ENCODE peak calls at places on chromosomes 12 and 14, in ten cellular contexts. I, Q, W, F, A, T, R, U, B and O are unnamed samples.

GRCh38 chr12:325886-326285 is 63.2 kb downstream of the KDM5A start:
- DNase-seq in W (no peak), Q (no peak), B (no peak), F (no peak), T (no peak), A (no peak), U (no peak), I (no peak), R (no peak), O (no peak)

GRCh38 chr14:90398315-90398811 is 1.5 kb downstream of the CALM1 start:
- DNase-seq in B (peak), R (no peak), I (peak), T (peak), F (peak), U (peak), Q (peak), A (no peak), W (peak), O (peak)

GRCh38 chr12:2697057-2697456 is 97.7 kb upstream of the FKBP4 start:
- DNase-seq in Q (no peak), B (no peak), A (no peak), R (peak), T (no peak), U (no peak), I (no peak), W (peak), F (no peak), O (no peak)

GRCh38 chr14:75877292-75877691 is 104.5 kb downstream of the TGFB3 start:
- DNase-seq in F (peak), Q (no peak), R (no peak), U (no peak), B (no peak), W (peak), I (no peak), A (no peak), T (peak), O (no peak)

GRCh38 chr14:59845245-59845644 is 25.3 kb downstream of the RTN1 start:
- DNase-seq in T (no peak), B (no peak), W (no peak), A (no peak), U (no peak), F (no peak), I (no peak), Q (no peak), R (no peak), O (no peak)

GRCh38 chr14:59869381-59870255 is 958 bp downstream of the RTN1 start:
- DNase-seq in W (no peak), U (no peak), A (no peak), F (no peak), Q (no peak), B (no peak), I (peak), R (no peak), T (no peak), O (no peak)

GRCh38 chr14:69657961-69658360 is 46.6 kb downstream of the SUSD6 start:
- DNase-seq in B (peak), U (peak), R (no peak), Q (no peak), W (peak), T (peak), F (peak), A (no peak), I (no peak), O (peak)

GRCh38 chr14:65958664-65959562 is 527.3 kb upstream of the CCDC196 start:
- DNase-seq in B (no peak), I (peak), F (peak), U (no peak), A (no peak), Q (no peak), W (peak), T (peak), R (peak), O (no peak)

GRCh38 chr12:68792952-68793351 is 15.0 kb upstream of the MDM2 start:
- DNase-seq in A (no peak), U (no peak), R (no peak), T (peak), B (peak), Q (peak), I (peak), F (peak), W (peak), O (no peak)

GRCh38 chr14:66624319-66624937 is 116.5 kb downstream of the GPHN start:
- DNase-seq in U (peak), R (no peak), F (peak), Q (peak), T (peak), W (peak), B (peak), A (peak), I (peak), O (peak)

GRCh38 chr12:122951406-122951805 is 14.9 kb downstream of the ABCB9 start:
- DNase-seq in R (no peak), I (no peak), B (peak), F (no peak), Q (no peak), W (peak), U (no peak), A (no peak), T (no peak), O (no peak)

GRCh38 chr14:90475298-90475697 is 78.5 kb downstream of the CALM1 start:
- DNase-seq in R (no peak), W (no peak), A (no peak), I (no peak), T (no peak), U (no peak), Q (no peak), B (no peak), F (no peak), O (no peak)

GRCh38 chr12:45235087-45236025 is 19.5 kb downstream of the ANO6 start:
- DNase-seq in B (no peak), F (peak), W (peak), A (peak), U (no peak), Q (peak), T (peak), I (no peak), R (no peak), O (no peak)

GRCh38 chr14:100472094-100472455 is 115.1 kb downstream of the BEGAIN start:
- DNase-seq in F (no peak), W (no peak), U (no peak), I (no peak), T (no peak), A (no peak), B (no peak), R (no peak), Q (no peak), O (no peak)

GRCh38 chr12:66107451-66107915 is 23.1 kb downstream of the LLPH start:
- DNase-seq in I (peak), W (peak), R (no peak), B (peak), Q (peak), T (peak), F (peak), A (peak), U (peak), O (no peak)

DNA sequence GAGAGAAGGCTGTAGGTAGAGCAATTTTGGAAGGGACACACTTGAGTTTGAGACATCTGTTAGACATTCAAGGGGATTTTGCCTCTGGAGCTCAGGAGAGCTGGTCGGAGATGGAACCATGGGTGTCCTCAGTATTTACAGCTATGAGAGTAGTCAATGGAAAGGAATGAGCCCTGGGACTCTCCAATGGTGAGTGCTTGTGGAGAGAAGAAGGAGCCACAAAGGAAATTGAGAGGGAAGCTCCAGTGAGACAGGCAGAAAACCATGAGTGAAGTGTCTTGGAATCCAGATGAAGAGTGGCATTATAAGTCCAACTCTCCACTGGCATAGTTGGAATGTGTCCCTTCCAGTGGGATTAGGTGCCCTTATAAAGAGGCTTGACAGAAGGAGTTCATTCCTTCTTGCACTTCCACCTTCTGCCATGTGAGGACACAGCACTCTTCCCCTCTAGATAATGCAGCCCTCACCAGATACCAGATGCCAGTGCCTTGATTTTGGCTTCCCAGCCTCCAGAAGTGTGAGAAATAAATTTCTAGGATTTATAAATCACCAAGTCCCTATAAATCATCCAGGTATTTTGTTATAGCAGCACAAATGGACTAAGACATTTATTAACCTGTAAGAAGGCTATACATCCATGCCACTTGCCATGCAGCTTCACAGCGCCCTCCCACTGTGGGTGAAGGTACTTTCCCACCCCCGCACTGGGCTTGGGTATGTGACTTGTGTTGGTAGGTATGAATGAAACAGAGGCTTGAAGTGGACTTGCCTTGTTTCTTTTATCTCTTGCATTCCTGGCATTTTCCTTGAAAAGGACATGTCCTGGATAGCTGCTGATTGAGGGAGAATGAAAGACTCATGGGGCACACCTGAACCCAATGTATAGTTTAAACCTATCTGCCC is 27.3 kb downstream of the LLPH start:
- DNase-seq in F (no peak), Q (no peak), W (no peak), T (no peak), A (no peak), R (no peak), U (no peak), B (no peak), I (no peak), O (no peak)
- TF ChIP-seq CTCF in F (no peak), Q (no peak), W (no peak), T (no peak), A (no peak), R (peak), U (no peak), B (no peak), I (peak), O (no peak)

GRCh38 chr12:78118036-78118435 is 287.3 kb downstream of the NAV3 start:
- DNase-seq in T (no peak), I (peak), R (no peak), B (no peak), W (no peak), A (no peak), U (no peak), F (no peak), Q (no peak), O (no peak)
- TF ChIP-seq CTCF in T (peak), I (peak), R (peak), B (no peak), W (no peak), A (no peak), U (no peak), F (no peak), Q (no peak), O (no peak)

GRCh38 chr12:26833692-26834168 is 736 bp upstream of the ITPR2 start:
- DNase-seq in W (no peak), U (peak), I (peak), A (no peak), T (peak), R (no peak), Q (peak), F (peak), B (peak), O (peak)

GRCh38 chr12:26830783-26831601 is 2.0 kb downstream of the ITPR2 start:
- DNase-seq in F (no peak), I (no peak), B (no peak), R (no peak), U (no peak), W (peak), A (no peak), T (no peak), Q (peak), O (no peak)

GRCh38 chr12:26830358-26830757 is 2.6 kb downstream of the ITPR2 start:
- DNase-seq in Q (no peak), R (no peak), U (no peak), I (no peak), A (no peak), B (no peak), T (no peak), W (no peak), F (no peak), O (no peak)

GRCh38 chr12:26831959-26832816 is 806 bp downstream of the ITPR2 start:
- DNase-seq in B (peak), T (peak), U (peak), R (no peak), Q (peak), I (peak), W (peak), F (peak), A (no peak), O (peak)

DNA sequence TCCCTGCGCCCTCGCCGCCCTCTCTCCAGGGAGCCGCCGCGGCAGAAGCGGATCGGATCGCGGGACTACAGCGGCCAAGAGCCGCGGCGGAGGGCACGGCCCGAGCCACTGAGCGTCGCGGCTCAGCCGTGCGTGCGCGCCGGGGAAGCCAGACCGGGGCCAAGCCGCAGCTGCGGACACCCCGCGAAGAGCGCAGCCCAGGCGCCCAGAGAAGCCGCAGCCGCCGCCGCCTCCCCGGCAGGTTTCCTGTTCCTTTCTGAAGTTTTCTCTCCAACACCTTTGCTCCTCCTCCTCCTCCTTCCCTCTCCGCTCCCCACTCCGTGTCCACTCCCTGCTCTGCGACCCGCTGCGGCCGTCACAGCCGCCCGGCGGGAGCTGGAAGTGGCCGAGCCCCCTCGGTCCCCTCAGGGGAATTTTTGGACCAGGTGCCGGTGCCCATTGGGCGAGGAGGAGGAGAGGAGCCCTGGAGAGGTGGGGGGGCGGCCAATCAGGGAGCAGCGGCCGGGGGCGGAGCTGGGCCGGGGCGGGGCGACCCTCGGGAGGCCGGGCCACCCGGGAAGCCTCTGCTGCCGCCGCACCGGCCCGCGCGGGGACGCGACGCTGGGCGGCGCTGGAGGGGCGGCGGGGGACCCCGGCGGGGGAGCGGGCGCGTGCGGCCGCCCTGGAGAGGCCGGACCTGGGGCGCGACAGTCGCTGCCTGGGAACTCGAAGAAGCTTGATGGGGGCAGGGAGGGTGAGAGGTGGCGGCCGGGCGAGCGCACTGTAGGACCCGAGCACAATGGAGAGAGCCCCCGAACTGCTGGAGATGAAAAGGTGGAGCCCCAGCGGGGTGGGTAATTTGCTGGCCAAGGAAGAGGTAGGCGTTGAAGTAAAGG is at the start of gene ITPR2:
- DNase-seq in R (peak), W (peak), F (peak), T (peak), U (peak), I (peak), B (peak), Q (peak), A (peak), O (peak)
- TF ChIP-seq CTCF in R (peak), W (peak), F (peak), T (no peak), U (peak), I (peak), B (no peak), Q (no peak), A (no peak), O (no peak)

GRCh38 chr14:93333631-93334095 is 827 bp upstream of the BTBD7 start:
- DNase-seq in B (no peak), F (no peak), I (no peak), A (no peak), W (no peak), T (no peak), R (no peak), U (no peak), Q (peak), O (no peak)

GRCh38 chr14:93331375-93332031 is 1.3 kb downstream of the BTBD7 start:
- DNase-seq in Q (no peak), T (no peak), B (peak), I (no peak), U (peak), F (peak), W (no peak), A (no peak), R (no peak), O (peak)

GRCh38 chr14:93332853-93333630 is at the start of gene BTBD7:
- DNase-seq in R (peak), W (peak), U (peak), T (peak), B (peak), I (peak), F (peak), Q (peak), A (peak), O (peak)

GRCh38 chr14:93330609-93331000 is 2.2 kb downstream of the BTBD7 start:
- DNase-seq in A (no peak), U (no peak), B (no peak), Q (no peak), R (no peak), I (no peak), W (no peak), T (no peak), F (no peak), O (no peak)

DNA sequence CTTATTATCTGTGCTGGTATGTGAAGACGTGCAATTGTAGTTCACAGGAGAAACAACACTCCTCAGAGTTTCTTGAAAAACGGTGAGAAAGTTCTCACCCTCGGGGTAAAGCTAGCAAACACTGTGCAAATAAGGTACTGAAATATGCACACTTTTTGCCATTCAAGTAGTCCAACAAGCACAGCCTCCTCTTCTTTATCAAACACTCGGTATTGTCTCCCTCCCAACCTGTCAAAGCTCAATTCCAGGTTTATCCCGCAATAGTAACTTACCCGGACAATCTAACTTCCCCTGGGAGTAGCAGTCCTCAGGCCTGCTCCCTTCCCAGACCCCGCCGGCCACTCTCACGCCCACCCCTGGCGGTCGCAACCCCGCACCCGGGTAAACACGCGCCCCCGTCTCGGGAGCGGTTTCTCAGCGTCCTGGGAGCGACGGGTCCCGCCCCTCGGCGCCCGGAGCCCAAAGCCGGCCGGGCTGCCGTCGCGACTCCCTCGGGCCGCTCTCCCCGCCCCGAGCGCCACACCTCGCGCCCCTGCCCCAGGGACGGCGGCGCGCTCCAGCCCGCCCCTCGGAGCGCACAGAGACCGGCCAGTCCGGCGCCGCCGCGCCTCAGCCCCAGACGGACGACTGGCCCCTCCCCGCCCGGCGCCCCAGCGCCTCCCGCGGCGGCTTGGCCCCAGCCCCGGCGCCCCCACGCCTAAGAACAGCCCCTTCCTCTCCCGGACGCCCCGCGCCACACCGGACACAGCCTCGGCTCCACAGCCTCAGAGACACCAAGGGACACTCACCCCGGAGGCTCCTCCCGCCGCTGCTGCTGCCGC is 594 bp downstream of the BTBD7 start:
- DNase-seq in A (no peak), F (peak), I (peak), Q (peak), W (peak), T (peak), U (peak), R (no peak), B (peak), O (peak)
- TF ChIP-seq CTCF in A (no peak), F (no peak), I (peak), Q (no peak), W (no peak), T (no peak), U (no peak), R (peak), B (no peak), O (no peak)

GRCh38 chr14:96119947-96120346 is 80.8 kb downstream of the C14orf132 start:
- DNase-seq in Q (no peak), A (no peak), I (no peak), U (no peak), B (no peak), T (peak), W (no peak), F (no peak), R (no peak), O (no peak)

GRCh38 chr14:96120392-96120791 is 81.2 kb downstream of the C14orf132 start:
- DNase-seq in F (no peak), U (no peak), B (no peak), R (no peak), T (no peak), A (no peak), I (peak), W (no peak), Q (no peak), O (no peak)

GRCh38 chr14:96117997-96118790 is 79.0 kb downstream of the C14orf132 start:
- DNase-seq in Q (no peak), R (no peak), W (no peak), A (no peak), B (no peak), U (no peak), T (no peak), F (no peak), I (no peak), O (no peak)

GRCh38 chr14:96114002-96114401 is 74.8 kb downstream of the C14orf132 start:
- DNase-seq in Q (no peak), F (no peak), B (no peak), R (no peak), A (no peak), U (no peak), I (no peak), T (no peak), W (no peak), O (no peak)

DNA sequence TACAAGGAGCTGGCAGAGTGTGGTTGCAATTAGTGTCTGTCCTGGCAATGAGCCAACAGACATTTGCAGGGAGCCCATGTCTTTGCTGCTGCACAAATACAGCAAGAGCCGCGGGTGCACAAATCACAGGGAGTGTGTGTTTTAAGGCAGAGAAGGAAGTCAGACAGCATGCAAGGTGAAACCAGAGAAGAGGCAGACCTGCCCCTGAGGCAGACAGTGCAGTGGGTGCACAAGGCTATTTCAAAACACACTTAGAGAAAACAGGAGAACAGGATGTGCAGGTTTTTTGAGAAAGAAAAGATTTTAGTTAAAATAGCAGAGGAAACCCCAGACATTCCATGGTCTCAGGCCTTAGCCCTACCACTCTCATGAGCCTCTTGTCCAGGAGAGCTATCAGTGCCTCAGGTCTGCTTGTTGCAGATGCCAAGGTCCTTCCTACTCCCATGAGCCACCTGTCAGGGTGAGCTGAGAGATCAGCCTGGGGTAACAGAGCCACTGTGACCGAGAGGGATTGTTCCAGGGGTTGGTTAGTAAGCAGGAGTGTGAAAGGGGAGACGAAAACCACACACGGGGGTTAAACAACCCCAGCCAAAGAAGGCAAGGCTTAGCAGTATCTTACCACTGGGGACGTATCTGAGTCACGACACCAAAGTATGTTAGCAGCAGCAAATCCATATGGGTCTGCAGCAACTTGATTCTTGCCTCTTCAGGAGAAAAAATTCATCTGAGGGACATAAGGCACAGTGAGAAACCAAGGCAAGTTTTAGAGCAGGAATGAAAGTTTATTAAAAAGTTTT is 78.1 kb downstream of the C14orf132 start:
- DNase-seq in R (no peak), T (peak), F (peak), I (peak), W (peak), A (no peak), B (no peak), Q (no peak), U (no peak), O (no peak)
- TF ChIP-seq CTCF in R (peak), T (peak), F (peak), I (no peak), W (no peak), A (no peak), B (no peak), Q (no peak), U (no peak), O (no peak)